ENCODE peak calls at places on chromosomes 7 and 10, in ten cellular contexts. S is tibial artery; V is effector memory CD4-positive, alpha-beta T cell; H is left lung; X is H9; W is Peyer's patch; Q is GM23338; I is CD8-positive, alpha-beta T cell; F is heart right ventricle; E is HCT116. A is an unnamed sample.

GRCh38 chr7:91537260-91538152 is 273.3 kb downstream of the FZD1 start:
- DNase-seq in S (no peak), V (no peak), H (no peak), X (no peak), W (no peak), Q (peak; percentile 7), I (no peak), F (no peak), E (no peak), A (no peak)

GRCh38 chr7:110534241-110534931 is 556.5 kb upstream of the LRRN3 start:
- DNase-seq in S (no peak), V (no peak), H (no peak), X (no peak), W (no peak), Q (no peak), I (no peak), F (peak; percentile 11), E (no peak), A (peak; percentile 57)

GRCh38 chr7:81036041-81036440 is 117.2 kb upstream of the SEMA3C start:
- DNase-seq in S (no peak), V (no peak), H (no peak), X (no peak), W (no peak), Q (no peak), I (no peak), F (no peak), E (no peak), A (no peak)

GRCh38 chr10:32139223-32140073 is 83.2 kb upstream of the KIF5B start:
- DNase-seq in S (peak; percentile 93), V (no peak), H (peak; percentile 90), X (peak; percentile 96), W (peak; percentile 24), Q (peak; percentile 88), I (no peak), F (peak; percentile 86), E (peak; percentile 89), A (peak; percentile 92)

GRCh38 chr7:42236266-42237161 is 495 bp downstream of the GLI3 start:
- DNase-seq in S (peak; percentile 66), V (no peak), H (peak; percentile 40), X (peak; percentile 61), W (no peak), Q (peak; percentile 80), I (no peak), F (peak; percentile 49), E (no peak), A (peak; percentile 72)

GRCh38 chr7:85681241-85681640 is 494.4 kb upstream of the SEMA3D start:
- DNase-seq in S (no peak), V (no peak), H (no peak), X (no peak), W (no peak), Q (peak; percentile 21), I (no peak), F (no peak), E (no peak), A (no peak)

GRCh38 chr10:58072634-58073033 is 195.1 kb downstream of the IPMK start:
- DNase-seq in S (no peak), V (no peak), H (no peak), X (no peak), W (no peak), Q (no peak), I (no peak), F (no peak), E (no peak), A (no peak)

GRCh38 chr7:96319444-96319843 is 2.5 kb downstream of the SLC25A13 start:
- DNase-seq in S (no peak), V (no peak), H (no peak), X (no peak), W (no peak), Q (no peak), I (no peak), F (no peak), E (no peak), A (no peak)

GRCh38 chr7:158094671-158095256 is 492.9 kb downstream of the PTPRN2 start:
- DNase-seq in S (peak; percentile 13), V (no peak), H (no peak), X (peak; percentile 79), W (no peak), Q (peak; percentile 1), I (no peak), F (no peak), E (no peak), A (no peak)

GRCh38 chr10:21494221-21495001 is 31.1 kb downstream of the SKIDA1 start:
- DNase-seq in S (no peak), V (no peak), H (no peak), X (peak; percentile 47), W (no peak), Q (peak; percentile 64), I (no peak), F (no peak), E (no peak), A (no peak)

GRCh38 chr10:62627985-62628384 is 176.5 kb upstream of the ADO start:
- DNase-seq in S (no peak), V (no peak), H (no peak), X (no peak), W (no peak), Q (no peak), I (no peak), F (no peak), E (no peak), A (peak; percentile 2)

GRCh38 chr10:24446739-24447138 is 237.8 kb downstream of the KIAA1217 start:
- DNase-seq in S (no peak), V (no peak), H (no peak), X (no peak), W (no peak), Q (no peak), I (no peak), F (no peak), E (no peak), A (peak; percentile 64)

DNA sequence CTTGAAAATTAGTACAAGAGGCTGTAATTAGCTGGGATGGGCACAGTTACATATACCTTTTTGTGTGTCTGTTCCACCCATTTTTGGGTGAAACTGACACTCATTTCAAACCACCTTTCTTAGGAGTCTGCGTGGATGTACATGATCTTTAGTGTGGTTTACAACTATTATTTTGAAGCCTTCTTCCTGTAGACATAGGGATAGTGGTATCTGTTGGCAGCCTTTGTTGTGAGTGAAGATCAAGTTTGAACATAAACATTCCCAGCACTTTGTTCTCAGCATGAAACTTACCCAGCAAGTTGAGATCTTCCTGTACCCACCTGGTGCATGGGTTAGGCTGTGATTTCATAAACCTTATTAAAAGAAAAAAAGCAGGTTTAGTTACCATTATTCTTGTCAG is 2.0 kb downstream of the BAG3 start:
- DNase-seq in S (no peak), V (no peak), H (no peak), X (no peak), W (no peak), Q (no peak), I (no peak), F (no peak), E (no peak), A (no peak)
- H3K4me1 ChIP-seq in S (peaks cover 58% of the 10 kb centered on the region), V (peaks cover 38% of the 10 kb centered on the region), H (peaks cover 61% of the 10 kb centered on the region), X (peaks cover 4% of the 10 kb centered on the region), W (peaks cover 9% of the 10 kb centered on the region), Q (peaks cover 37% of the 10 kb centered on the region), I (peaks cover 51% of the 10 kb centered on the region), F (peaks cover 64% of the 10 kb centered on the region), E (peaks cover 30% of the 10 kb centered on the region), A (peaks cover 5% of the 10 kb centered on the region)

DNA sequence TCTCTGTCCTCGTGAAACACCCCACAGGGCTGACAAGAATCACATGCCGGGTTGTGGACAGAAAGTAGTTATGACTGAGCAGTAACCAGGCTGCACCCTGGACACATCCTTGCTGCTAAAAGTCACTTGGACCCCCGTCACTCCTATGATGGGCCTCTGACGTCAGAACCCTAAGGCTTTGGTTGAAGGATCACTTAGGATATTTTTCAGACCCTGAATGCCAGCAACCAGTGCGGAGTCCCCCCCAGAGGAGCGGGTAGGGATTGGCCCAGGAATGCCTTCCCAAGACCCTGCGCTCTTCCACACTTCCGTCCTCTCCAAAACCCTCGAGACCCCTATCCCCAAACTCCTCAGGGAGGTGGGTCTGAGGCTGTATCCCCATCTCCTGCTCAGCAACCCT is 52.1 kb downstream of the CFAP46 start:
- DNase-seq in S (peak; percentile 2), V (no peak), H (no peak), X (no peak), W (no peak), Q (no peak), I (no peak), F (no peak), E (no peak), A (no peak)
- H3K27me3 ChIP-seq in S (peaks cover 48% of the 10 kb centered on the region), V (peaks cover 5% of the 10 kb centered on the region), H (peaks cover 68% of the 10 kb centered on the region), X (no peaks in the 10 kb centered on the region), W (no peaks in the 10 kb centered on the region), Q (no peaks in the 10 kb centered on the region), I (no peaks in the 10 kb centered on the region), F (peaks cover 48% of the 10 kb centered on the region), E (peaks cover 4% of the 10 kb centered on the region), A (no peaks in the 10 kb centered on the region)

GRCh38 chr10:44398747-44399477 is 14.0 kb upstream of the CXCL12 start:
- DNase-seq in S (no peak), V (no peak), H (no peak), X (peak; percentile 42), W (no peak), Q (peak; percentile 49), I (no peak), F (no peak), E (no peak), A (no peak)
- H3K4me1 ChIP-seq in S (no peaks in the 10 kb centered on the region), V (no peaks in the 10 kb centered on the region), H (no peaks in the 10 kb centered on the region), X (peaks cover 16% of the 10 kb centered on the region), W (no peaks in the 10 kb centered on the region), Q (peaks cover 42% of the 10 kb centered on the region), I (no peaks in the 10 kb centered on the region), F (peaks cover 6% of the 10 kb centered on the region), E (no peaks in the 10 kb centered on the region), A (no peaks in the 10 kb centered on the region)

GRCh38 chr10:123143825-123144168 is 4.1 kb upstream of the HMX2 start:
- DNase-seq in S (no peak), V (no peak), H (no peak), X (no peak), W (no peak), Q (no peak), I (no peak), F (no peak), E (no peak), A (no peak)
- H3K27me3 ChIP-seq in S (peaks cover 100% of the 10 kb centered on the region), V (peaks cover 90% of the 10 kb centered on the region), H (peaks cover 100% of the 10 kb centered on the region), X (peaks cover 91% of the 10 kb centered on the region), W (no peaks in the 10 kb centered on the region), Q (peaks cover 100% of the 10 kb centered on the region), I (peaks cover 77% of the 10 kb centered on the region), F (peaks cover 100% of the 10 kb centered on the region), E (no peaks in the 10 kb centered on the region), A (no peaks in the 10 kb centered on the region)